ENCODE peak calls at places on chromosome 7, in eight cellular contexts. D is adrenal gland, R is gastrocnemius medialis, Q is H54, A is stomach, X is tibial nerve, J is heart left ventricle, S is K562. U is an unnamed sample.

GRCh38 chr7:159024280-159024951 is 120.3 kb downstream of the VIPR2 start:
- DNase-seq in J (no peak), D (peak), A (no peak), Q (no peak), X (no peak), R (no peak), S (no peak), U (no peak)

GRCh38 chr7:124784879-124785818 is 19.6 kb upstream of the GPR37 start:
- DNase-seq in X (no peak), Q (peak), S (peak), J (peak), R (no peak), A (peak), D (peak), U (peak)

GRCh38 chr7:4683884-4684565 is 1.9 kb downstream of the FOXK1 start:
- DNase-seq in J (peak), S (peak), R (peak), Q (peak), D (peak), A (peak), X (peak), U (peak)

GRCh38 chr7:99139031-99139430 is 4.9 kb downstream of the SMURF1 start:
- DNase-seq in J (no peak), Q (no peak), X (no peak), S (no peak), R (no peak), A (no peak), D (no peak), U (no peak)

GRCh38 chr7:114889646-114890285 is 32.1 kb upstream of the MDFIC start:
- DNase-seq in Q (peak), A (no peak), X (no peak), J (no peak), D (peak), S (no peak), R (no peak), U (peak)

GRCh38 chr7:94182066-94182465 is 177.9 kb upstream of the BET1 start:
- DNase-seq in X (no peak), J (no peak), D (no peak), Q (peak), A (no peak), S (no peak), R (no peak), U (no peak)

GRCh38 chr7:45712057-45712689 is 138.0 kb downstream of the ADCY1 start:
- DNase-seq in Q (no peak), J (no peak), A (no peak), R (no peak), S (no peak), X (no peak), D (no peak), U (no peak)

GRCh38 chr7:79515358-79515757 is 61.9 kb upstream of the MAGI2 start:
- DNase-seq in A (no peak), R (no peak), X (no peak), S (no peak), Q (no peak), D (no peak), J (no peak), U (no peak)

GRCh38 chr7:76191783-76192240 is 9.9 kb upstream of the SRRM3 start:
- DNase-seq in S (peak), A (no peak), X (no peak), D (no peak), Q (peak), J (no peak), R (no peak), U (no peak)

GRCh38 chr7:137390076-137390475 is 46.5 kb upstream of the PTN start:
- DNase-seq in X (no peak), A (no peak), R (no peak), D (no peak), S (no peak), J (no peak), Q (no peak), U (no peak)

GRCh38 chr7:29609162-29610030 is 45.8 kb downstream of the PRR15 start:
- DNase-seq in Q (peak), J (no peak), X (no peak), A (peak), S (peak), R (no peak), D (no peak), U (peak)

GRCh38 chr7:25906003-25906402 is 246.0 kb upstream of the NFE2L3 start:
- DNase-seq in X (no peak), A (no peak), D (no peak), J (no peak), R (no peak), Q (no peak), S (no peak), U (no peak)

GRCh38 chr7:29401827-29402226 is 161.8 kb upstream of the PRR15 start:
- DNase-seq in D (no peak), A (no peak), Q (no peak), R (no peak), S (no peak), J (no peak), X (no peak), U (no peak)

GRCh38 chr7:136163333-136163732 is 186.2 kb upstream of the MTPN start:
- DNase-seq in S (no peak), X (no peak), A (no peak), R (no peak), Q (no peak), D (no peak), J (no peak), U (no peak)

GRCh38 chr7:15648461-15648961 is 38.0 kb downstream of the MEOX2 start:
- DNase-seq in R (no peak), J (no peak), A (no peak), S (no peak), Q (no peak), D (no peak), X (no peak), U (no peak)

DNA sequence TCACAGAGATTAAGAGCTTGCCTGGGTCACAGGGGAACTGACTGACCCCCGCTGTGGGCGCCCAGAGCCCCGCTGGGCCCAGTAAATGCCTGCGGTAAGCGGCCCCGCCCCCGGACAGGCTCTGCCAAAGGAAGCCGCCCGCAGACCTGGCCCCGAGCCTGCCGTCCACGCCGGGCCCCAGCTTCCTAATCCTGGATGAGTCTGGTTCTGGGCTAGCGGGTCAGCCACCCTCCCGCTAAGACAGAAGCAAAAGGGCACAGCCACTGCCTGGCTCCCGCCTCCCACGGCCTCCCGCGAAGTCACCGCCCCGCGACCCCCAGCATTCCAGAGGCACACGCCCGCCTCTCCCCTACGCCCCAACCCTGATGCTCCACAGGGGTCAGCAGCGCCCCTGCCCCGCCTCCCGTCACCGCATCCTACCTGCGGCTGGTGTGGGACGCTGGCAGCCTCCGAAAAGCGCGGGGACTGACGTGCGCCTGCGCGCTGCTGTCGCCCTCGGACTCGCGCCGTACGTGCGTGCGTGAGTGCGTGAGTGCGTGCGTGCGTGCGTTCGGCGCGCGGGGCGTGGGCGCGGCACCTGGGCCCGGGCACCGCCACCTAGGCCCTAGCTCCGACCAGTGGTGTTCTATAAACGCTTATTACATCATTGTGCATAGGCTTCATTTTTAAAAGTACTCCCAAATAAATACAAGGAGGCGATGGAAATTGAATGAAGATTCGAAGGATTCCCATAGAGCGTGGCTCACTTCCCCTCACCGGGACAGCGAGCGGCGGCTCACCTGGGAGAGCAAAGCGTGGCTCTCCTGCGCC is at the start of gene FIGNL1:
- DNase-seq in R (peak), X (peak), D (peak), A (peak), S (peak), Q (peak), J (peak), U (peak)
- TF ChIP-seq POLR2A in R (no peak), X (no peak), D (peak), A (no peak), S (peak), Q (peak), J (no peak), U (peak)

GRCh38 chr7:27096756-27097514 is 1.1 kb upstream of the HOXA1 start:
- DNase-seq in J (no peak), Q (no peak), R (no peak), A (no peak), D (peak), S (no peak), X (no peak), U (no peak)
- TF ChIP-seq POLR2A in J (no peak), Q (peak), R (no peak), A (no peak), D (peak), S (no peak), X (no peak), U (no peak)

GRCh38 chr7:74269757-74270277 is 15.6 kb upstream of the RFC2 start:
- DNase-seq in A (peak), J (peak), S (peak), R (peak), X (peak), Q (no peak), D (peak), U (peak)
- TF ChIP-seq POLR2A in A (no peak), J (no peak), S (no peak), R (no peak), X (no peak), Q (no peak), D (no peak), U (no peak)

GRCh38 chr7:134783294-134784069 is 4.0 kb downstream of the CALD1 start:
- DNase-seq in R (no peak), Q (no peak), A (no peak), S (no peak), D (no peak), X (peak), J (no peak), U (no peak)

GRCh38 chr7:134787064-134787463 is 7.6 kb downstream of the CALD1 start:
- DNase-seq in A (no peak), S (no peak), D (no peak), Q (no peak), R (no peak), X (peak), J (no peak), U (no peak)

GRCh38 chr7:134782121-134782623 is 2.7 kb downstream of the CALD1 start:
- DNase-seq in Q (no peak), X (no peak), J (no peak), S (no peak), A (no peak), D (no peak), R (no peak), U (no peak)

GRCh38 chr7:134785842-134786241 is 6.4 kb downstream of the CALD1 start:
- DNase-seq in R (no peak), A (no peak), J (no peak), S (no peak), X (peak), Q (no peak), D (no peak), U (no peak)

GRCh38 chr7:134784251-134785049 is 5.0 kb downstream of the CALD1 start:
- DNase-seq in Q (no peak), R (no peak), J (no peak), X (peak), S (no peak), A (no peak), D (no peak), U (no peak)
- TF ChIP-seq POLR2A in Q (no peak), R (no peak), J (no peak), X (no peak), S (no peak), A (no peak), D (no peak), U (no peak)

DNA sequence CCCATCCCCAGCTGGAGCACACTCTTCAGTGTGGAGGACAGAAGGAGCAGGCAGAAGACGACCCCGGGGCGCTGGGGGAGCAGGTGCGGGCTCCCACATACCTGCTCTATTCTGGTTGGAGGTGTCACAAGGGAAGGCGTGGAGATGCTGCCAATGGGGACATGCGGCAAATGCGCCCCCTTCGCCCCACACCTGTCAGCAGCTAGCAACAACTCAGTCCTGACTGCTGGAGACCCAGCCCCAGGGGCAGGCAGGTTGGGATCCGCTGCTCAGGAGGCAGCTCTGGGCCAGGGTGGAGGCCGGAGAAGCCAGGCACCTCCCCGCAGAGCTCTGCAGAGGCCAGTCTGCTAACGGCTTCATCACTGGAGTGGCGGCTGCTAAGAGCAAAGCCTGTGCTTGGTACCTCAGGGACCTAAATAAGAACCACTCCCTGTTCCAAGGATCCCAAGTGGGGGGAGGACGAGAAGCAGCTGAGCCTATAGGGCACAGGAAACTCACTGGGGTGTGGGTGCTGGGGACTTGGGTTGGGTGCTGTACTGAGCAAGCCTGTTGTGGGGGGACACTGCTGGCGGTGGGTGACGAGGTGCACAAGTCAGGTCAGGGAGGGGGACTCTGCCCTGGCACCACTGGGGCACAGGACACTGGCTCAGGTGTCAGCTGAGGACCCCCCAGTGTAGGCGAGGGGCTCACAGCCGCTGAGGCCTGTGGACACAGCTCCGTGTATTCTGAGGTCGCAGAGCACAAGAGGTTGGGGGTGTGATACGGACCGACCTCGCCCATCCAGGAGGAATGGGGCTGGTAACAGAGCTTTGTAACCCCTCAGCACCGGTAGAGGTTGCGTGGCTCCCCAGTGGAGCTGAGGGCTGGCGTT is 19.2 kb upstream of the GPR146 start:
- DNase-seq in Q (no peak), D (no peak), S (no peak), J (no peak), R (no peak), X (no peak), A (no peak), U (no peak)
- TF ChIP-seq POLR2A in Q (no peak), D (no peak), S (no peak), J (no peak), R (no peak), X (no peak), A (no peak), U (no peak)

DNA sequence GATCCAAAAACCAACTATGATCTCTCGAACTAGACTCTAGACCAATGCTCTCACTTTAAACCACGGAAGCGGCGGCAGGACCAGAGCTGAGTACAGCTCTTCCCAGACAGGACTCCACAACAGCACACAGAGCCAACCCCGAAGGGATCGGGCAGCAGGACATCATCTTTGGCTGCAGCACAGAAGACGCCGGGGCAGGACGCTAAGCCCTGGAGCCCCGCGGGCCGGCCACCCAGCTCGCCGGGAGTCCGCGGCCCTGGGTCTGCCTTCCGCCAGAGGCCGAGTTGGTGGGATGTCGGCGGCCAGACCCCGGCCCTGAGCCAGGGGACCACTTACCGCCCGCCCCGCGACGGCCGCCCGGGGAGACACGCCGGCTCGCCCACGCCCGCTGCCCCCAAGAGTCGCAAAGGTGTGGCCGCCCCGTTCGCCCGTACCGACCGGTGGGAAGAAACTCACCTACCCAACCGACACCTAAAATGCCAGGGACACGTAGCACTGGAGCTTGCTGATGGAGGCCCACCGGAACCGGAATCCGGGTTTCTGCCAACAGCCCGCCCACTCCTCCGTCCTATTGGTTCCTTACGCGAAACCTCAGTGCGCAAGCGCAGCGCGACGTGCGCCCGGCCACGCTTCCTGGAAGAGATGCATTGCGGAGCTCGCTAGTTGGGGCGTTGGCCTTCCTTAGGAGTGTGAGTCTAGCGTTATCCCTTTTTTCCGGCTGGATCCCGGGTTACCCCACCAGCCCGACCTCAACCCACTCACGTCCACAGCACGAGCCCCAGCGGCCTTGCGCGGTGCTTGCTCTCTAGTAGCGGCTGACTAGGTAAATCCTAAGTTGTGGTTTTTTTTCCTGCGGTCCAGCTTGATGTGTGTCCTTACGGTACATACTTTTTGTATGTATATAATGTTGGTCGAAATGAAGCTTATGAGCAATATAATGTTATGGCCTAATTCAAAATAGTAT is at the start of gene SEC61G:
- DNase-seq in S (peak), A (peak), X (peak), Q (peak), R (peak), D (peak), J (peak), U (peak)
- TF ChIP-seq POLR2A in S (peak), A (no peak), X (peak), Q (no peak), R (peak), D (peak), J (peak), U (peak)

GRCh38 chr7:1733908-1734252 is 63.8 kb downstream of the ELFN1 start:
- DNase-seq in Q (no peak), D (no peak), S (no peak), R (no peak), J (no peak), A (no peak), X (no peak), U (no peak)
- TF ChIP-seq POLR2A in Q (no peak), D (no peak), S (no peak), R (no peak), J (no peak), A (no peak), X (no peak), U (no peak)

GRCh38 chr7:152025937-152026890 is 740 bp downstream of the GALNT11 start:
- DNase-seq in J (no peak), Q (no peak), S (peak), X (no peak), A (no peak), R (no peak), D (no peak), U (no peak)

GRCh38 chr7:152030561-152030960 is 5.1 kb downstream of the GALNT11 start:
- DNase-seq in S (no peak), J (no peak), A (no peak), D (no peak), R (no peak), Q (no peak), X (no peak), U (no peak)

GRCh38 chr7:152025077-152025936 is at the start of gene GALNT11:
- DNase-seq in Q (peak), X (peak), R (peak), D (peak), S (peak), J (peak), A (peak), U (peak)
- TF ChIP-seq POLR2A in Q (peak), X (peak), R (peak), D (peak), S (peak), J (no peak), A (no peak), U (peak)

DNA sequence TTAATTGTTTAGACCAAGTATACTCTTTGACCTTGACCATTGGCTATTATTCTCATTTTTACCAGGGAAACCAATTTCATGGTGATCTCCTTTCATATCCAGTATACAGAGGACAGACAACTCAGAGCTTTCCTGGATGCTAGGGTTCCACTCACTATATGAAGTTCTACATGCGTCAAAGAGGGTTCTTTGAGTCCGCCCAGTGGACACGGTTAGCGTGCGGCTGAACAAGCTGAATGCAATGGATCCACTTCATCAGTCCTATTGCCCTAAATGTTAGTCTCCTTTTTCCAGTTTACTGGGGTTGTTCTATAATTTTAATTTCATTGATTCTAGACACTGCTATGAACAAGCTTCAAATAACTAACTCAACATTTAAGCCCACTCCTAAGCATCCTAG is 162.4 kb upstream of the PCLO start:
- DNase-seq in X (no peak), Q (no peak), S (no peak), A (no peak), J (no peak), R (no peak), D (no peak), U (no peak)
- TF ChIP-seq POLR2A in X (no peak), Q (no peak), S (no peak), A (no peak), J (no peak), R (no peak), D (no peak), U (no peak)

DNA sequence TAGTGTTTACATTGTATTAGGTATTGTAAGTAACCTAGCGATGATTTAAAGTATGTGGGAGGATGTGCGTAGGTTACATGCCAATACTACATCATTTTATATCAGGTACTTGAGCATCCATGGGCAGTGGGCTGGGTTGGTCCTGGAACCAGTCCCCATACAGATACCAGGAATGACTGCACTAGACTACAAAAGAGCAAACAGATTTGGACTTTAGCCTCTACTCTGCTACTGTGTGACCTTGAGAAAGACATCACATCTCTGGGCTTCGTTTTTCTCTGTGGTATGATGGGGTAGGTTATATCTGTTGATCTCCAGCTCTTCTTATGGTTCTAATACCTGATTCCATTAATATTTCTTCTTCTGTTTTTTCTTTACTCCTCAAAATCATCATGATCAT is 412.5 kb upstream of the LRGUK start:
- DNase-seq in J (no peak), A (no peak), S (no peak), R (no peak), D (no peak), Q (no peak), X (no peak), U (no peak)
- TF ChIP-seq POLR2A in J (no peak), A (no peak), S (no peak), R (no peak), D (no peak), Q (no peak), X (no peak), U (no peak)

U was measured in erythroblast.